ENCODE peak calls at places on chromosomes 7 and 10, in five cellular contexts. B is RPMI7951, Q is AG20443, R is NCI-H1092, T is tibial artery. O is an unnamed sample.

GRCh38 chr10:80252296-80252887 is 37.1 kb downstream of the MAT1A start:
- DNase-seq in Q (no peak), R (no peak), T (no peak), B (no peak), O (no peak)

GRCh38 chr10:84065764-84066163 is 73.5 kb upstream of the GHITM start:
- DNase-seq in B (no peak), R (no peak), Q (no peak), T (no peak), O (no peak)

GRCh38 chr10:104824378-104825006 is 183.4 kb downstream of the SORCS3 start:
- DNase-seq in Q (peak; percentile 39), B (peak; percentile 31), R (no peak), T (no peak), O (no peak)

GRCh38 chr7:41621953-41622831 is 80.7 kb downstream of the INHBA start:
- DNase-seq in B (peak; percentile 41), T (no peak), R (no peak), Q (no peak), O (no peak)

GRCh38 chr10:52322941-52323340 is 8.9 kb downstream of the DKK1 start:
- DNase-seq in B (no peak), T (no peak), R (no peak), Q (peak; percentile 18), O (no peak)

GRCh38 chr10:104440221-104440620 is 86.6 kb downstream of the CFAP58 start:
- DNase-seq in R (no peak), Q (no peak), B (peak; percentile 74), T (no peak), O (no peak)

GRCh38 chr7:114026486-114027089 is 107.8 kb upstream of the PPP1R3A start:
- DNase-seq in B (peak; percentile 53), Q (peak; percentile 53), T (no peak), R (peak; percentile 81), O (peak; percentile 39)

GRCh38 chr7:27478104-27478503 is 184.6 kb downstream of the HIBADH start:
- DNase-seq in Q (no peak), T (no peak), R (no peak), B (no peak), O (no peak)

O was measured in NCI-H446.